ENCODE peak calls at places on chromosomes 5 and 9, in five cellular contexts. W is GM23248, B is mammary epithelial cell, Q is HepG2, V is sigmoid colon. F is an unnamed sample.

GRCh38 chr9:134679616-134680392 is 38.2 kb downstream of the COL5A1 start:
- DNase-seq in Q (no peak), V (peak; percentile 57), B (no peak), W (no peak), F (no peak)

GRCh38 chr9:108780949-108781734 is 74.6 kb downstream of the ACTL7B start:
- DNase-seq in W (peak; percentile 10), V (no peak), B (peak; percentile 58), Q (no peak), F (no peak)

GRCh38 chr5:50300878-50301277 is 140.2 kb downstream of the EMB start:
- DNase-seq in Q (no peak), V (no peak), B (peak; percentile 84), W (no peak), F (peak; percentile 81)

GRCh38 chr9:113446323-113446740 is 17.2 kb upstream of the RGS3 start:
- DNase-seq in Q (peak; percentile 47), W (peak; percentile 65), B (peak; percentile 24), V (no peak), F (no peak)

GRCh38 chr5:10352404-10353240 is 873 bp upstream of the MARCHF6 start:
- DNase-seq in V (no peak), Q (peak; percentile 23), W (peak; percentile 69), B (peak; percentile 39), F (no peak)

GRCh38 chr9:15999422-16000339 is 446.8 kb downstream of the CCDC171 start:
- DNase-seq in Q (no peak), W (peak; percentile 95), V (no peak), B (peak; percentile 87), F (peak; percentile 29)

GRCh38 chr9:93297659-93298497 is 113.9 kb downstream of the WNK2 start:
- DNase-seq in Q (no peak), B (no peak), V (peak; percentile 58), W (no peak), F (no peak)

GRCh38 chr5:93294184-93294583 is 286.8 kb downstream of the NR2F1-AS1 start:
- DNase-seq in Q (no peak), V (no peak), B (peak; percentile 93), W (peak; percentile 84), F (peak; percentile 68)

GRCh38 chr9:95910023-95910706 is 34.7 kb downstream of the ERCC6L2 start:
- DNase-seq in B (no peak), V (no peak), Q (no peak), W (no peak), F (no peak)

DNA sequence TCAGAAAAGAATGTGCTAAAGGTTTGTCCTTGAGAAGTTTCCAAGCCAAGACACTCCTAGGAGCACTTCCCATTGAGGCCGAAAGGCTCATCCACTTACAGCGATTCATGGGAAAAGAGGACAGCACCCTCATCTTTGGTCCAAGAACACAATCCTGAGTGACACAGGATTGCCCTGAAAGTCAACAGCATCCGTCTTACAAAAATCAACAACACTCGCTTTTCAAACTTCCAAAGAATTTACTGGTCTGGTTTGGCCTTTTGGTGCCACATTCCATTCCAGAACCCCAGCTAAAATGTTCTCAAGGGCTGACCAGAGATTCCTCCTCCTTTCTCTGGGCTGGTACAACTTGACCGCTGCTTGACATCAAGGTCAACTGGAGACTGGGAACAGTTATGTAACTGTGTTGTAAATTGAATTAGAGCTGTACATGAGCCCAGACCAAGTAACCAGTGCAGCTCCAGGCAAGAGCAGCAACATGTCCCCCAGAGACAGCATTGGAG is 415.8 kb upstream of the PIK3R1 start:
- DNase-seq in W (peak; percentile 7), B (no peak), Q (peak; percentile 16), V (peak; percentile 84), F (no peak)
- H3K27ac ChIP-seq in W (no peak overlapping the region), B (no peak overlapping the region), Q (no peak overlapping the region), V (peak overlapping the region; percentile 59), F (no peak overlapping the region)

GRCh38 chr5:133913413-133914155 is 54.8 kb downstream of the C5orf15 start:
- DNase-seq in Q (no peak), V (no peak), B (no peak), W (no peak), F (no peak)
- H3K27ac ChIP-seq in Q (no peak overlapping the region), V (no peak overlapping the region), B (no peak overlapping the region), W (no peak overlapping the region), F (no peak overlapping the region)

GRCh38 chr5:65799857-65800256 is 77.9 kb downstream of the NLN start:
- DNase-seq in Q (no peak), V (no peak), W (no peak), B (no peak), F (no peak)
- H3K27ac ChIP-seq in Q (no peak overlapping the region), V (no peak overlapping the region), W (no peak overlapping the region), B (no peak overlapping the region), F (no peak overlapping the region)

GRCh38 chr5:89950234-89950633 is 459.3 kb downstream of the CETN3 start:
- DNase-seq in V (no peak), Q (no peak), B (no peak), W (no peak), F (no peak)

GRCh38 chr5:89948977-89949376 is 460.6 kb downstream of the CETN3 start:
- DNase-seq in W (no peak), Q (no peak), B (no peak), V (no peak), F (no peak)

GRCh38 chr5:89951876-89952275 is 457.7 kb downstream of the CETN3 start:
- DNase-seq in B (no peak), W (no peak), V (no peak), Q (no peak), F (no peak)

GRCh38 chr5:89956838-89957237 is 452.7 kb downstream of the CETN3 start:
- DNase-seq in W (no peak), Q (no peak), V (no peak), B (no peak), F (no peak)

DNA sequence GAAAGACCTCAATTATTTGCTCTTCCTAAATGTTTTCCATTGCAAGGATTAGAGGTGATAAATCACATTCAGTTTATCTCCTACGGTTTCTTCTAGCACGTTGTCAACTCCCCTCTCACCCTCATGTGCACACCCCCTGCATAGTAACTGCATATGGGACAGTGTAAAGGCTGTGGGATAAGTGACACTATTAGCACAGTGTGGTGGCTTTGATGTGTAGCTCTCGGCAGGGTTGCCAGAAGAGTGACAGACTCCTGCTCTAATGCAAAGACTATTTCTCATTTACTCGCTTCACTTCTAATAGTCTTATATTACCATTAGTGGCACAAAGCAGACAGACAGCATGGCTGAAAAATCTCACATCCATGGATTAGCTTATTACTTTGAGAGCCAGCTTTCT is 454.7 kb downstream of the CETN3 start:
- DNase-seq in Q (no peak), B (no peak), V (no peak), W (no peak), F (no peak)
- H3K27ac ChIP-seq in Q (no peak overlapping the region), B (no peak overlapping the region), V (no peak overlapping the region), W (no peak overlapping the region), F (no peak overlapping the region)

GRCh38 chr5:98314262-98314661 is 459.2 kb upstream of the RGMB start:
- DNase-seq in B (peak; percentile 82), W (peak; percentile 86), V (no peak), Q (no peak), F (peak; percentile 37)

GRCh38 chr5:98308231-98308630 is 465.2 kb upstream of the RGMB start:
- DNase-seq in W (no peak), Q (no peak), V (no peak), B (no peak), F (no peak)

GRCh38 chr5:98308960-98309359 is 464.5 kb upstream of the RGMB start:
- DNase-seq in W (peak; percentile 39), Q (no peak), V (no peak), B (peak; percentile 31), F (no peak)

GRCh38 chr5:98307811-98308210 is 465.7 kb upstream of the RGMB start:
- DNase-seq in V (no peak), W (peak; percentile 87), Q (no peak), B (peak; percentile 83), F (peak; percentile 24)

GRCh38 chr5:98309785-98310566 is 463.5 kb upstream of the RGMB start:
- DNase-seq in Q (peak; percentile 13), V (no peak), B (peak; percentile 99), W (peak; percentile 99), F (peak; percentile 86)
- H3K27ac ChIP-seq in Q (no peak overlapping the region), V (peak overlapping the region; percentile 34), B (peak overlapping the region; percentile 96), W (peak overlapping the region; percentile 98), F (peak overlapping the region; percentile 98)